ENCODE peak calls at places on chromosomes 3 and 15, in seven cellular contexts. G is right cardiac atrium, J is mucosa of gallbladder, D is iris pigment epithelial cell, W is fibroblast of gingiva, Y is Right ventricle myocardium superior, U is NCI-H2081. P is an unnamed sample.

GRCh38 chr3:133836497-133837158 is 31.0 kb downstream of the SRPRB start:
- DNase-seq in J (no peak), G (no peak), U (no peak), D (no peak), W (no peak), Y (no peak), P (no peak)

GRCh38 chr3:52829906-52830463 is 487 bp downstream of the ITIH4 start:
- DNase-seq in U (no peak), Y (no peak), D (no peak), J (no peak), W (no peak), G (peak; percentile 7), P (no peak)

GRCh38 chr3:45800611-45801010 is 4.3 kb upstream of the SLC6A20 start:
- DNase-seq in Y (no peak), D (no peak), J (peak; percentile 49), W (no peak), U (no peak), G (no peak), P (no peak)

GRCh38 chr15:69909719-69910444 is 187.8 kb downstream of the TLE3 start:
- DNase-seq in U (no peak), W (no peak), D (no peak), G (no peak), J (no peak), Y (no peak), P (no peak)

GRCh38 chr3:172397716-172398405 is 50.4 kb downstream of the GHSR start:
- DNase-seq in W (peak; percentile 72), J (no peak), G (no peak), D (peak; percentile 91), Y (no peak), U (no peak), P (peak; percentile 5)

GRCh38 chr3:167489571-167489970 is 15.7 kb upstream of the SERPINI2 start:
- DNase-seq in Y (no peak), W (no peak), J (no peak), U (no peak), G (no peak), D (no peak), P (no peak)

GRCh38 chr15:48292458-48292857 is 38.8 kb upstream of the DUT start:
- DNase-seq in U (no peak), D (no peak), W (no peak), J (no peak), G (no peak), Y (no peak), P (no peak)

GRCh38 chr3:153338487-153338886 is 176.5 kb downstream of the RAP2B start:
- DNase-seq in W (peak; percentile 8), U (no peak), D (peak; percentile 70), G (no peak), J (no peak), Y (no peak), P (no peak)

GRCh38 chr15:100043069-100043641 is 298.6 kb downstream of the ADAMTS17 start:
- DNase-seq in D (peak; percentile 66), Y (no peak), G (no peak), J (no peak), U (no peak), W (peak; percentile 26), P (no peak)

GRCh38 chr3:13045904-13046568 is 27.2 kb downstream of the IQSEC1 start:
- DNase-seq in D (no peak), G (no peak), J (no peak), W (no peak), Y (no peak), U (no peak), P (no peak)

GRCh38 chr3:72127213-72127612 is 342.3 kb upstream of the PROK2 start:
- DNase-seq in U (no peak), G (no peak), D (no peak), W (no peak), J (no peak), Y (no peak), P (no peak)

GRCh38 chr3:103991461-103992115 is 1375.1 kb upstream of the ALCAM start:
- DNase-seq in W (no peak), U (no peak), D (peak; percentile 33), J (no peak), G (no peak), Y (no peak), P (no peak)